ENCODE peak calls at places on chromosomes 7 and 10, in ten cellular contexts. M is sigmoid colon; C is stomach; S is epithelial cell of esophagus; W is PC-9; L is HCT116; F is body of pancreas; R is CD8-positive, alpha-beta T cell; K is AG10803; P is fibroblast of pulmonary artery. Q is an unnamed sample.

GRCh38 chr10:127977368-127978009 is 70.6 kb downstream of the PTPRE start:
- DNase-seq in R (no peak), K (peak), W (peak), C (peak), L (no peak), S (peak), M (peak), F (peak), P (peak), Q (peak)

GRCh38 chr10:129962092-129962494 is 2.0 kb downstream of the EBF3 start:
- DNase-seq in F (no peak), L (no peak), K (no peak), S (no peak), P (peak), M (peak), C (no peak), W (no peak), R (no peak), Q (no peak)

GRCh38 chr10:61965694-61966284 is 64.3 kb downstream of the ARID5B start:
- DNase-seq in K (no peak), P (no peak), F (no peak), C (no peak), S (no peak), M (no peak), R (no peak), W (no peak), L (no peak), Q (no peak)

GRCh38 chr7:23742051-23742450 is 32.0 kb downstream of the STK31 start:
- DNase-seq in S (peak), K (no peak), M (no peak), C (no peak), R (no peak), P (no peak), W (no peak), F (no peak), L (no peak), Q (no peak)

GRCh38 chr7:13035233-13035632 is 347.8 kb downstream of the ARL4A start:
- DNase-seq in L (no peak), M (no peak), C (no peak), K (no peak), S (no peak), W (no peak), R (no peak), F (no peak), P (no peak), Q (no peak)

GRCh38 chr7:8068892-8069686 is 100.5 kb downstream of the GLCCI1 start:
- DNase-seq in R (no peak), L (no peak), M (no peak), P (no peak), F (no peak), C (no peak), W (no peak), S (no peak), K (no peak), Q (no peak)

GRCh38 chr7:125526092-125526491 is 596.5 kb upstream of the POT1 start:
- DNase-seq in F (no peak), S (no peak), L (no peak), P (no peak), R (no peak), M (no peak), K (no peak), W (no peak), C (no peak), Q (no peak)

GRCh38 chr7:93948106-93948505 is 26.6 kb downstream of the GNG11 start:
- DNase-seq in S (no peak), C (no peak), L (no peak), F (no peak), W (no peak), M (no peak), P (peak), R (no peak), K (peak), Q (no peak)

GRCh38 chr10:129288940-129289468 is 178.0 kb upstream of the MGMT start:
- DNase-seq in K (no peak), W (no peak), P (peak), L (no peak), M (no peak), S (no peak), R (no peak), C (no peak), F (no peak), Q (no peak)

GRCh38 chr10:132770061-132771021 is 15.6 kb downstream of the NKX6-2 start:
- DNase-seq in F (no peak), R (no peak), P (no peak), W (no peak), L (no peak), M (no peak), S (no peak), K (no peak), C (no peak), Q (no peak)

GRCh38 chr10:25508112-25508815 is 333.5 kb downstream of the GPR158 start:
- DNase-seq in K (no peak), R (no peak), F (no peak), S (no peak), L (no peak), P (no peak), M (no peak), C (no peak), W (no peak), Q (no peak)

GRCh38 chr7:44057849-44058758 is 7.3 kb downstream of the PGAM2 start:
- DNase-seq in C (no peak), W (no peak), R (no peak), M (peak), K (no peak), S (peak), F (no peak), L (no peak), P (no peak), Q (no peak)

GRCh38 chr10:125441151-125441550 is 241.8 kb downstream of the TEX36 start:
- DNase-seq in W (peak), S (peak), R (no peak), F (no peak), M (no peak), P (no peak), K (peak), L (no peak), C (no peak), Q (no peak)

GRCh38 chr7:29146888-29147609 is 712 bp upstream of the CPVL start:
- DNase-seq in R (no peak), K (no peak), W (peak), L (peak), C (peak), F (peak), P (no peak), S (no peak), M (peak), Q (no peak)

GRCh38 chr7:47503283-47503682 is 78.6 kb downstream of the TNS3 start:
- DNase-seq in C (no peak), P (peak), K (peak), S (no peak), L (no peak), W (no peak), R (no peak), F (no peak), M (no peak), Q (peak)

GRCh38 chr10:75532253-75532924 is 101.0 kb downstream of the LRMDA start:
- DNase-seq in M (no peak), P (peak), C (no peak), R (no peak), K (peak), S (peak), W (peak), F (no peak), L (no peak), Q (peak)

GRCh38 chr10:131792809-131793208 is 108.0 kb upstream of the PPP2R2D start:
- DNase-seq in L (no peak), W (no peak), S (no peak), F (no peak), P (no peak), K (no peak), R (no peak), M (peak), C (peak), Q (no peak)

GRCh38 chr7:142381727-142382409 is 124.0 kb upstream of the PRSS58 start:
- DNase-seq in K (no peak), P (no peak), L (no peak), C (no peak), W (no peak), S (peak), R (no peak), F (no peak), M (no peak), Q (no peak)

GRCh38 chr10:131739201-131739600 is 161.6 kb upstream of the PPP2R2D start:
- DNase-seq in L (no peak), C (peak), W (no peak), K (no peak), M (peak), S (no peak), P (no peak), R (no peak), F (no peak), Q (no peak)

GRCh38 chr10:29039091-29039490 is 249.8 kb upstream of the LYZL1 start:
- DNase-seq in C (no peak), W (no peak), K (peak), S (no peak), L (no peak), F (no peak), R (no peak), P (no peak), M (no peak), Q (no peak)

GRCh38 chr10:18423058-18423637 is 228.2 kb downstream of the NSUN6 start:
- DNase-seq in K (no peak), S (no peak), C (no peak), P (no peak), F (no peak), R (no peak), W (no peak), L (no peak), M (no peak), Q (no peak)

DNA sequence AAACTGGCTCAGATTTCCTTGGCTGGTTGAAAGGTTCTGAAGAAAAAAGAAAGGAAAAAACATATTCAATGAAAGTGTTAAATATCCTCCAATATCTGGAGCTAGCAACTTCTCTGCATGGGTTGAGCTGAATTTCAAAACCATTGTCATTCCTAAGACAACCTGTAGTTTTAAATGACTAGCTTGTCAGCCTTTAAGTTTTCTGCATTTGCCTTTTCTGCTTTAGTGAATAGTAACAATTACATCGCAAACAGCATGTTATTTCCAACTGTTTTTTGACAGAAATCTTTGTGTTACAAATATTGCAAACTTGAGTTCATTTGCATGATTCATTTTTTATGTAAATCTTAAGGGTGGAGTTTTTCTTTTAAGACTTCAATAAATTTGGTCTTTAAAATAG is 852.3 kb upstream of the CELF2 start:
- DNase-seq in P (no peak), F (no peak), C (no peak), S (no peak), W (no peak), L (no peak), M (no peak), R (no peak), K (no peak), Q (no peak)
- TF ChIP-seq CTCF in P (no peak), F (no peak), C (no peak), S (no peak), W (no peak), L (no peak), M (no peak), R (no peak), K (no peak), Q (no peak)

GRCh38 chr10:71965623-71966022 is 1.4 kb downstream of the CHST3 start:
- DNase-seq in F (no peak), R (no peak), W (no peak), L (no peak), M (peak), P (no peak), C (no peak), K (no peak), S (no peak), Q (no peak)
- H3K4me3 ChIP-seq in F (no peak), R (no peak), W (peak), L (peak), M (peak), P (peak), C (peak), K (peak), S (peak), Q (peak)

DNA sequence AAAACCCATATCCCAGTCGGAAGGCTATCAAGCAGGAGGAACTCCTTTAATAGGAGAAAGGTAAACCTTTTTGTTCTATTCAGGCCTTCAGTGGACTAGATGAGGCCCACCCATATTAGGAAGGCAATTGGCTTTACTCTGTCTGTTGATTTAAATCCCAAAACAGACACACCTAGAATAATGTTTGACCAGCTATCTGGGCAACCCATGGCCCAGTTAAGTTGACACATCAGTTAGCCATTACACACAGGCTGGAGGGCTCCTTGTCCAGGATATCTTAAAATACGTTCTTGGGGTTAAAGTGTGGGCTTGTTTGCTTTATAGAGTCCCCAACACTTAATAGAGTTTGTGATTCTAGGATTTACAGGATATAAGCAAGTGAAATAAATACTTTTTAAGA is 339.0 kb upstream of the PRKCQ start:
- DNase-seq in K (no peak), S (no peak), L (no peak), M (no peak), R (no peak), W (no peak), F (no peak), C (no peak), P (no peak), Q (no peak)
- TF ChIP-seq CTCF in K (no peak), S (no peak), L (no peak), M (no peak), R (no peak), W (no peak), F (no peak), C (no peak), P (no peak), Q (no peak)

DNA sequence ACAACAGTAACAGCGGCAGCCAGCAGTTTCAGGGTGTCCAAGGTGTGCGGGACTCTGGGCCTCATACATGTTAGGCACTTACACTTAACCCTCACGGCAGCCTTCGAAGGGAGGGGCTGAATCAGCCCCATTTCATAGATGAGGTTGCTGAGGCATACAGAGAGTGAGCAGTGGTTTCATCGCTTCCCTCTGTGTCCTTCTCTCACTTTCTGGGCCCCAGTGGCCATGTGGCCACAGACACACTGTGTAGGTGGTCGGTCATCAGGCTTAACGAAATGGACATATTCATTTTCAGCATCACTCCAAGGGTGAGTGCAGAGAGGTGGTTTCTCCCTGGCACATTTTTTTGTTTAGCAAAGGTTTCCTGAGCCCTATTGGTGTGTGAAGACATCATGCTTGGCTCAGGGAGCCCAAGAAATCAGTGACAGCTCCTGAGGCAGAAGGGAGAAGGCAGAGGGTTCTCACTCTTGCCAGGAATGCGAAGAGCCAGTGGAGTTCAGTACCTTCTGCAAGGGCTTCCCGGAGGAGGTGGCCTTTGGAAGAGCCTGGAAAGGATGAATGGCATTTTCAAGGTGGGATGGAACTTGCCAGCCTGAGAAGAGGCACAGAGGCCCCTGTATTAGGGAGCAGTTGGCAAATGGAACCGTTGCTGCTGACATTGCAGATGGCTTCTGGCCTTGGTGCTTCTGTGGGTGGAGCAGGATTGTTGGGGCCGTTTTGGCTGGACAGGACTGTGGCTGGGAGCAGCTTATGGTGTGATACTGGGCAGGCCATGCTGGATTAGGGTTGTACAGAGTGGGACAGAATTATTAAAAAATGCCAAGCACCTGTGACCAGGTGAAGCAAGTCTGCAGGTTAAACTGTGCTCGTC is 61.7 kb upstream of the PPIF start:
- DNase-seq in P (no peak), C (no peak), L (no peak), M (no peak), F (no peak), K (no peak), R (no peak), W (no peak), S (no peak), Q (no peak)
- H3K4me3 ChIP-seq in P (no peak), C (no peak), L (no peak), M (no peak), F (no peak), K (no peak), R (no peak), W (no peak), S (no peak), Q (no peak)